ENCODE peak calls at places on chromosomes 3 and 15, in seven cellular contexts. Q is pancreas, W is body of pancreas, U is thyroid gland, B is IMR-90, T is MCF 10A, P is heart left ventricle. C is an unnamed sample.

GRCh38 chr15:89112341-89112971 is 24.2 kb downstream of the ABHD2 start:
- DNase-seq in Q (no peak), W (peak; percentile 90), U (no peak), B (peak; percentile 49), T (peak; percentile 49), P (peak; percentile 65), C (no peak)

GRCh38 chr3:39181408-39182335 is 10.7 kb downstream of the XIRP1 start:
- DNase-seq in Q (no peak), W (no peak), U (no peak), B (no peak), T (no peak), P (no peak), C (no peak)

GRCh38 chr3:157498374-157498773 is 4.8 kb downstream of the VEPH1 start:
- DNase-seq in Q (no peak), W (no peak), U (no peak), B (no peak), T (no peak), P (no peak), C (no peak)

GRCh38 chr3:48623851-48624547 is 2.4 kb upstream of the TMEM89 start:
- DNase-seq in Q (no peak), W (no peak), U (no peak), B (no peak), T (no peak), P (no peak), C (no peak)

GRCh38 chr3:169241928-169242751 is 421.4 kb downstream of the MECOM start:
- DNase-seq in Q (no peak), W (peak; percentile 35), U (peak; percentile 5), B (peak; percentile 59), T (no peak), P (peak; percentile 43), C (no peak)

GRCh38 chr15:62740141-62741004 is 302.2 kb upstream of the TPM1 start:
- DNase-seq in Q (no peak), W (no peak), U (no peak), B (peak; percentile 54), T (no peak), P (no peak), C (no peak)

GRCh38 chr15:34501131-34501530 is 63.5 kb upstream of the GOLGA8A start:
- DNase-seq in Q (no peak), W (no peak), U (no peak), B (no peak), T (no peak), P (no peak), C (no peak)

GRCh38 chr3:125410922-125411321 is 35.8 kb upstream of the ZNF148 start:
- DNase-seq in Q (no peak), W (no peak), U (no peak), B (no peak), T (no peak), P (no peak), C (no peak)

GRCh38 chr3:123489400-123490004 is 40.6 kb upstream of the ADCY5 start:
- DNase-seq in Q (no peak), W (peak; percentile 65), U (peak; percentile 65), B (peak; percentile 56), T (peak; percentile 61), P (peak; percentile 78), C (no peak)

GRCh38 chr3:193829781-193830180 is 236.8 kb downstream of the OPA1 start:
- DNase-seq in Q (no peak), W (peak; percentile 83), U (peak; percentile 68), B (peak; percentile 16), T (peak; percentile 83), P (no peak), C (no peak)

GRCh38 chr15:67853454-67853853 is 13.6 kb upstream of the RNU6-1 start:
- DNase-seq in Q (no peak), W (no peak), U (no peak), B (no peak), T (no peak), P (no peak), C (no peak)

GRCh38 chr3:128192131-128192530 is 38.9 kb downstream of the EEFSEC start:
- DNase-seq in Q (no peak), W (no peak), U (no peak), B (no peak), T (no peak), P (no peak), C (no peak)

GRCh38 chr3:119507404-119507803 is 9.1 kb downstream of the TIMMDC1 start:
- DNase-seq in Q (no peak), W (no peak), U (no peak), B (no peak), T (no peak), P (no peak), C (no peak)

GRCh38 chr3:182909318-182910040 is 70.9 kb downstream of the DCUN1D1 start:
- DNase-seq in Q (no peak), W (no peak), U (no peak), B (no peak), T (no peak), P (no peak), C (no peak)

GRCh38 chr15:34849364-34849959 is 54.1 kb upstream of the ACTC1 start:
- DNase-seq in Q (no peak), W (no peak), U (no peak), B (no peak), T (no peak), P (no peak), C (no peak)

GRCh38 chr15:57306305-57306943 is 69.9 kb upstream of the CGNL1 start:
- DNase-seq in Q (peak; percentile 94), W (peak; percentile 87), U (peak; percentile 90), B (peak; percentile 28), T (peak; percentile 74), P (peak; percentile 86), C (no peak)

GRCh38 chr3:127035672-127036071 is 52.8 kb downstream of the PLXNA1 start:
- DNase-seq in Q (peak; percentile 81), W (peak; percentile 64), U (peak; percentile 59), B (peak; percentile 77), T (peak; percentile 96), P (peak; percentile 45), C (peak; percentile 94)

GRCh38 chr3:36698314-36698713 is 66.0 kb downstream of the DCLK3 start:
- DNase-seq in Q (no peak), W (no peak), U (no peak), B (no peak), T (peak; percentile 49), P (no peak), C (no peak)

GRCh38 chr3:186268616-186269448 is 93.2 kb downstream of the DGKG start:
- DNase-seq in Q (no peak), W (no peak), U (peak; percentile 13), B (peak; percentile 28), T (peak; percentile 11), P (no peak), C (no peak)

GRCh38 chr3:61628636-61629035 is 67.3 kb downstream of the PTPRG start:
- DNase-seq in Q (no peak), W (no peak), U (no peak), B (no peak), T (no peak), P (no peak), C (no peak)

GRCh38 chr15:41334293-41335120 is 1.8 kb downstream of the NUSAP1 start:
- DNase-seq in Q (no peak), W (no peak), U (no peak), B (no peak), T (no peak), P (no peak), C (no peak)

GRCh38 chr3:52714335-52715302 is 8.7 kb downstream of the SPCS1 start:
- DNase-seq in Q (peak; percentile 69), W (no peak), U (peak; percentile 43), B (no peak), T (no peak), P (no peak), C (no peak)

GRCh38 chr3:50675179-50676030 is 678 bp downstream of the DOCK3 start:
- DNase-seq in Q (peak; percentile 73), W (peak; percentile 27), U (peak; percentile 76), B (no peak), T (no peak), P (peak; percentile 55), C (no peak)

GRCh38 chr3:87088366-87088983 is 97.5 kb upstream of the VGLL3 start:
- DNase-seq in Q (no peak), W (no peak), U (no peak), B (no peak), T (no peak), P (no peak), C (no peak)

GRCh38 chr3:192515661-192516040 is 211.7 kb downstream of the FGF12 start:
- DNase-seq in Q (no peak), W (no peak), U (no peak), B (no peak), T (no peak), P (no peak), C (no peak)

GRCh38 chr3:41681479-41681878 is 280.4 kb downstream of the ULK4 start:
- DNase-seq in Q (no peak), W (no peak), U (peak; percentile 21), B (peak; percentile 92), T (peak; percentile 91), P (no peak), C (no peak)

GRCh38 chr3:185733980-185734724 is 90.7 kb downstream of the IGF2BP2 start:
- DNase-seq in Q (no peak), W (peak; percentile 57), U (peak; percentile 59), B (peak; percentile 89), T (peak; percentile 93), P (peak; percentile 15), C (no peak)

GRCh38 chr3:156675744-156676466 is 1.5 kb downstream of the TIPARP start:
- DNase-seq in Q (peak; percentile 23), W (peak; percentile 54), U (peak; percentile 19), B (peak; percentile 86), T (peak; percentile 98), P (peak; percentile 15), C (no peak)

GRCh38 chr3:124258057-124258500 is 266.2 kb upstream of the ROPN1 start:
- DNase-seq in Q (no peak), W (no peak), U (peak; percentile 76), B (peak; percentile 68), T (no peak), P (no peak), C (no peak)

GRCh38 chr3:13532085-13532484 is 16.8 kb upstream of the FBLN2 start:
- DNase-seq in Q (no peak), W (no peak), U (no peak), B (no peak), T (no peak), P (no peak), C (no peak)
- TF ChIP-seq CTCF in Q (no peak), W (no peak), U (no peak), B (no peak), T (no peak), P (no peak), C (no peak)

GRCh38 chr3:134978658-134979057 is 183.6 kb downstream of the EPHB1 start:
- DNase-seq in Q (no peak), W (no peak), U (no peak), B (no peak), T (no peak), P (no peak), C (no peak)
- TF ChIP-seq CTCF in Q (no peak), W (no peak), U (no peak), B (no peak), T (no peak), P (no peak), C (no peak)

GRCh38 chr3:11170052-11170770 is 15.9 kb downstream of the HRH1 start:
- DNase-seq in Q (no peak), W (no peak), U (no peak), B (peak; percentile 68), T (no peak), P (no peak), C (no peak)
- TF ChIP-seq CTCF in Q (no peak), W (no peak), U (no peak), B (no peak), T (no peak), P (no peak), C (no peak)

GRCh38 chr3:115922681-115923347 is 299.5 kb downstream of the GAP43 start:
- DNase-seq in Q (no peak), W (no peak), U (no peak), B (peak; percentile 62), T (peak; percentile 30), P (no peak), C (no peak)
- TF ChIP-seq CTCF in Q (no peak), W (no peak), U (no peak), B (peak; percentile 58), T (peak; percentile 42), P (no peak), C (peak; percentile 75)

GRCh38 chr3:140910860-140911259 is 30.8 kb upstream of the SLC25A36 start:
- DNase-seq in Q (no peak), W (no peak), U (no peak), B (peak; percentile 7), T (no peak), P (no peak), C (no peak)
- TF ChIP-seq CTCF in Q (no peak), W (no peak), U (no peak), B (no peak), T (no peak), P (no peak), C (peak; percentile 24)

C was measured in chondrocyte.